ENCODE peak calls at places on chromosomes 6 and 20, in nine cellular contexts. One of them, this sample, is unnamed.
A peak's percentile ranks its signal among the peaks of the same experiment; 100 is the strongest.

GRCh38 chr20:19928379-19929360 is 88.5 kb upstream of the NAA20 start:
- DNase-seq in HuH-7: no peak
- DNase-seq in B cell: no peak
- DNase-seq in Kasumi-1: no peak
- DNase-seq in T-helper 17 cell: no peak
- DNase-seq in naive thymus-derived CD8-positive, alpha-beta T cell: no peak
- DNase-seq in GM10248: no peak
- DNase-seq in RCC 7860: no peak
- DNase-seq in cardiac muscle cell: no peak
- DNase-seq in this sample: no peak

GRCh38 chr6:104940881-104941693 is 15.8 kb upstream of the LIN28B start:
- DNase-seq in HuH-7: no peak
- DNase-seq in B cell: no peak
- DNase-seq in Kasumi-1: no peak
- DNase-seq in T-helper 17 cell: no peak
- DNase-seq in naive thymus-derived CD8-positive, alpha-beta T cell: peak; percentile 18
- DNase-seq in GM10248: peak; percentile 67
- DNase-seq in RCC 7860: no peak
- DNase-seq in cardiac muscle cell: peak; percentile 53
- DNase-seq in this sample: peak; percentile 75

GRCh38 chr6:107819976-107820551 is 4.0 kb downstream of the SCML4 start:
- DNase-seq in HuH-7: no peak
- DNase-seq in B cell: no peak
- DNase-seq in Kasumi-1: no peak
- DNase-seq in T-helper 17 cell: no peak
- DNase-seq in naive thymus-derived CD8-positive, alpha-beta T cell: peak; percentile 54
- DNase-seq in GM10248: no peak
- DNase-seq in RCC 7860: no peak
- DNase-seq in cardiac muscle cell: peak; percentile 5
- DNase-seq in this sample: no peak

GRCh38 chr6:5078121-5078695 is 6.9 kb upstream of the PPP1R3G start:
- DNase-seq in HuH-7: peak; percentile 48
- DNase-seq in B cell: no peak
- DNase-seq in Kasumi-1: peak; percentile 40
- DNase-seq in T-helper 17 cell: no peak
- DNase-seq in naive thymus-derived CD8-positive, alpha-beta T cell: no peak
- DNase-seq in GM10248: peak; percentile 47
- DNase-seq in RCC 7860: no peak
- DNase-seq in cardiac muscle cell: no peak
- DNase-seq in this sample: peak; percentile 62

GRCh38 chr20:40860487-40860902 is 168.1 kb upstream of the TOP1 start:
- DNase-seq in HuH-7: no peak
- DNase-seq in B cell: no peak
- DNase-seq in Kasumi-1: no peak
- DNase-seq in T-helper 17 cell: no peak
- DNase-seq in naive thymus-derived CD8-positive, alpha-beta T cell: no peak
- DNase-seq in GM10248: no peak
- DNase-seq in RCC 7860: no peak
- DNase-seq in cardiac muscle cell: peak; percentile 81
- DNase-seq in this sample: no peak

GRCh38 chr6:150573041-150573681 is 26.5 kb upstream of the PLEKHG1 start:
- DNase-seq in HuH-7: peak; percentile 67
- DNase-seq in B cell: no peak
- DNase-seq in Kasumi-1: no peak
- DNase-seq in T-helper 17 cell: no peak
- DNase-seq in naive thymus-derived CD8-positive, alpha-beta T cell: no peak
- DNase-seq in GM10248: no peak
- DNase-seq in RCC 7860: no peak
- DNase-seq in cardiac muscle cell: no peak
- DNase-seq in this sample: no peak

GRCh38 chr6:132568611-132569010 is 1.5 kb upstream of the TAAR6 start:
- DNase-seq in HuH-7: no peak
- DNase-seq in B cell: no peak
- DNase-seq in Kasumi-1: no peak
- DNase-seq in T-helper 17 cell: no peak
- DNase-seq in naive thymus-derived CD8-positive, alpha-beta T cell: no peak
- DNase-seq in GM10248: no peak
- DNase-seq in RCC 7860: no peak
- DNase-seq in cardiac muscle cell: no peak
- DNase-seq in this sample: no peak

GRCh38 chr20:57849868-57850215 is 140.0 kb upstream of the PMEPA1 start:
- DNase-seq in HuH-7: no peak
- DNase-seq in B cell: no peak
- DNase-seq in Kasumi-1: no peak
- DNase-seq in T-helper 17 cell: no peak
- DNase-seq in naive thymus-derived CD8-positive, alpha-beta T cell: no peak
- DNase-seq in GM10248: no peak
- DNase-seq in RCC 7860: no peak
- DNase-seq in cardiac muscle cell: no peak
- DNase-seq in this sample: no peak

GRCh38 chr6:33905081-33905609 is 101.3 kb upstream of the MLN start:
- DNase-seq in HuH-7: no peak
- DNase-seq in B cell: peak; percentile 42
- DNase-seq in Kasumi-1: peak; percentile 89
- DNase-seq in T-helper 17 cell: peak; percentile 30
- DNase-seq in naive thymus-derived CD8-positive, alpha-beta T cell: peak; percentile 83
- DNase-seq in GM10248: no peak
- DNase-seq in RCC 7860: no peak
- DNase-seq in cardiac muscle cell: no peak
- DNase-seq in this sample: no peak

GRCh38 chr20:41348430-41349172 is 8.0 kb downstream of the LPIN3 start:
- DNase-seq in HuH-7: no peak
- DNase-seq in B cell: no peak
- DNase-seq in Kasumi-1: no peak
- DNase-seq in T-helper 17 cell: no peak
- DNase-seq in naive thymus-derived CD8-positive, alpha-beta T cell: no peak
- DNase-seq in GM10248: no peak
- DNase-seq in RCC 7860: no peak
- DNase-seq in cardiac muscle cell: no peak
- DNase-seq in this sample: no peak

GRCh38 chr20:17765584-17765983 is 65.8 kb downstream of the BANF2 start:
- DNase-seq in HuH-7: no peak
- DNase-seq in B cell: no peak
- DNase-seq in Kasumi-1: no peak
- DNase-seq in T-helper 17 cell: no peak
- DNase-seq in naive thymus-derived CD8-positive, alpha-beta T cell: no peak
- DNase-seq in GM10248: no peak
- DNase-seq in RCC 7860: no peak
- DNase-seq in cardiac muscle cell: no peak
- DNase-seq in this sample: no peak

GRCh38 chr6:160462551-160463109 is 114.5 kb downstream of the SLC22A3 start:
- DNase-seq in HuH-7: no peak
- DNase-seq in B cell: no peak
- DNase-seq in Kasumi-1: peak; percentile 88
- DNase-seq in T-helper 17 cell: no peak
- DNase-seq in naive thymus-derived CD8-positive, alpha-beta T cell: peak; percentile 89
- DNase-seq in GM10248: peak; percentile 33
- DNase-seq in RCC 7860: peak; percentile 70
- DNase-seq in cardiac muscle cell: peak; percentile 87
- DNase-seq in this sample: peak; percentile 30

GRCh38 chr20:9576695-9577094 is 62.3 kb downstream of the LAMP5 start:
- DNase-seq in HuH-7: no peak
- DNase-seq in B cell: no peak
- DNase-seq in Kasumi-1: no peak
- DNase-seq in T-helper 17 cell: no peak
- DNase-seq in naive thymus-derived CD8-positive, alpha-beta T cell: no peak
- DNase-seq in GM10248: no peak
- DNase-seq in RCC 7860: no peak
- DNase-seq in cardiac muscle cell: no peak
- DNase-seq in this sample: no peak

GRCh38 chr20:53655909-53656652 is 62.4 kb upstream of the ZNF217 start:
- DNase-seq in HuH-7: no peak
- DNase-seq in B cell: no peak
- DNase-seq in Kasumi-1: no peak
- DNase-seq in T-helper 17 cell: no peak
- DNase-seq in naive thymus-derived CD8-positive, alpha-beta T cell: no peak
- DNase-seq in GM10248: peak; percentile 18
- DNase-seq in RCC 7860: no peak
- DNase-seq in cardiac muscle cell: peak; percentile 33
- DNase-seq in this sample: no peak

GRCh38 chr6:87944541-87944954 is 103.1 kb upstream of the SPACA1 start:
- DNase-seq in HuH-7: no peak
- DNase-seq in B cell: no peak
- DNase-seq in Kasumi-1: no peak
- DNase-seq in T-helper 17 cell: no peak
- DNase-seq in naive thymus-derived CD8-positive, alpha-beta T cell: no peak
- DNase-seq in GM10248: no peak
- DNase-seq in RCC 7860: peak; percentile 15
- DNase-seq in cardiac muscle cell: peak; percentile 38
- DNase-seq in this sample: peak; percentile 21

GRCh38 chr6:37580164-37580955 is 80.7 kb upstream of the CCDC167 start:
- DNase-seq in HuH-7: no peak
- DNase-seq in B cell: no peak
- DNase-seq in Kasumi-1: no peak
- DNase-seq in T-helper 17 cell: no peak
- DNase-seq in naive thymus-derived CD8-positive, alpha-beta T cell: no peak
- DNase-seq in GM10248: no peak
- DNase-seq in RCC 7860: peak; percentile 6
- DNase-seq in cardiac muscle cell: no peak
- DNase-seq in this sample: no peak

GRCh38 chr6:39341352-39341751 is 18.9 kb upstream of the KCNK16 start:
- DNase-seq in HuH-7: no peak
- DNase-seq in B cell: no peak
- DNase-seq in Kasumi-1: no peak
- DNase-seq in T-helper 17 cell: no peak
- DNase-seq in naive thymus-derived CD8-positive, alpha-beta T cell: no peak
- DNase-seq in GM10248: no peak
- DNase-seq in RCC 7860: no peak
- DNase-seq in cardiac muscle cell: no peak
- DNase-seq in this sample: no peak

GRCh38 chr6:56528412-56528841 is 114.3 kb downstream of the DST start:
- DNase-seq in HuH-7: no peak
- DNase-seq in B cell: no peak
- DNase-seq in Kasumi-1: no peak
- DNase-seq in T-helper 17 cell: no peak
- DNase-seq in naive thymus-derived CD8-positive, alpha-beta T cell: no peak
- DNase-seq in GM10248: no peak
- DNase-seq in RCC 7860: peak; percentile 90
- DNase-seq in cardiac muscle cell: peak; percentile 48
- DNase-seq in this sample: no peak

GRCh38 chr6:16787128-16787685 is 25.9 kb upstream of the ATXN1 start:
- DNase-seq in HuH-7: no peak
- DNase-seq in B cell: no peak
- DNase-seq in Kasumi-1: no peak
- DNase-seq in T-helper 17 cell: no peak
- DNase-seq in naive thymus-derived CD8-positive, alpha-beta T cell: no peak
- DNase-seq in GM10248: no peak
- DNase-seq in RCC 7860: no peak
- DNase-seq in cardiac muscle cell: no peak
- DNase-seq in this sample: no peak

GRCh38 chr20:51195419-51195901 is 172.6 kb upstream of the KCNG1 start:
- DNase-seq in HuH-7: no peak
- DNase-seq in B cell: no peak
- DNase-seq in Kasumi-1: no peak
- DNase-seq in T-helper 17 cell: no peak
- DNase-seq in naive thymus-derived CD8-positive, alpha-beta T cell: no peak
- DNase-seq in GM10248: no peak
- DNase-seq in RCC 7860: peak; percentile 36
- DNase-seq in cardiac muscle cell: peak; percentile 52
- DNase-seq in this sample: no peak